ENCODE peak calls at places on chromosomes 7 and 10, in ten cellular contexts. F is GM23338; R is dorsolateral prefrontal cortex; M is mucosa of descending colon; H is AG04450; Z is CD4-positive, alpha-beta T cell; K is adrenal gland; D is brain microvascular endothelial cell; X is endothelial cell; U is right lobe of liver. Y is an unnamed sample.

GRCh38 chr7:21084286-21084685 is 297.6 kb upstream of the SP8 start:
- DNase-seq in K (no peak), F (no peak), D (no peak), Z (no peak), U (no peak), M (no peak), R (no peak), X (no peak), H (no peak), Y (no peak)

GRCh38 chr7:131467788-131468187 is 88.6 kb downstream of the PODXL start:
- DNase-seq in R (no peak), U (no peak), Z (no peak), X (no peak), K (no peak), M (no peak), H (no peak), D (no peak), F (no peak), Y (no peak)

GRCh38 chr7:77830649-77831355 is 32.2 kb downstream of the PHTF2 start:
- DNase-seq in D (no peak), F (no peak), Z (no peak), H (no peak), R (no peak), X (no peak), U (no peak), K (no peak), M (no peak), Y (no peak)

GRCh38 chr10:21926949-21927348 is 76.6 kb downstream of the DNAJC1 start:
- DNase-seq in X (no peak), R (no peak), H (peak; percentile 88), M (no peak), Z (no peak), U (no peak), F (no peak), D (peak; percentile 94), K (no peak), Y (no peak)

GRCh38 chr7:121394709-121395140 is 1.4 kb downstream of the FAM3C start:
- DNase-seq in R (no peak), X (no peak), U (no peak), F (no peak), H (no peak), D (no peak), K (no peak), M (no peak), Z (no peak), Y (no peak)

GRCh38 chr7:101927389-101928306 is 110.2 kb downstream of the CUX1 start:
- DNase-seq in R (no peak), K (no peak), X (peak; percentile 54), Z (no peak), F (peak; percentile 48), M (no peak), H (no peak), U (no peak), D (no peak), Y (no peak)

GRCh38 chr7:151624246-151624928 is 104.7 kb upstream of the RHEB start:
- DNase-seq in R (no peak), M (no peak), H (no peak), D (no peak), F (no peak), K (no peak), U (peak; percentile 20), Z (no peak), X (no peak), Y (no peak)

GRCh38 chr7:107234436-107234835 is 65.6 kb downstream of the HBP1 start:
- DNase-seq in U (no peak), X (no peak), M (no peak), Z (no peak), K (no peak), R (no peak), H (no peak), F (peak; percentile 41), D (no peak), Y (no peak)

GRCh38 chr7:26428571-26428970 is 136.9 kb downstream of the SNX10 start:
- DNase-seq in M (no peak), H (no peak), U (no peak), X (no peak), K (no peak), D (no peak), Z (no peak), F (no peak), R (no peak), Y (no peak)

GRCh38 chr10:86600296-86600695 is 54.1 kb upstream of the OPN4 start:
- DNase-seq in H (no peak), M (no peak), F (no peak), U (no peak), X (no peak), D (no peak), K (no peak), Z (no peak), R (no peak), Y (no peak)

GRCh38 chr7:65923321-65923720 is 50.4 kb downstream of the VKORC1L1 start:
- DNase-seq in D (no peak), R (no peak), Z (no peak), F (no peak), U (no peak), X (no peak), H (no peak), M (peak; percentile 34), K (no peak), Y (no peak)

GRCh38 chr10:14547826-14548225 is 217.1 kb upstream of the FRMD4A start:
- DNase-seq in R (no peak), D (no peak), U (no peak), F (peak; percentile 79), H (no peak), X (peak; percentile 44), K (no peak), Z (no peak), M (no peak), Y (no peak)
- TF ChIP-seq CTCF in R (no peak), D (peak; percentile 53), U (no peak), F (peak; percentile 62), H (no peak), X (peak; percentile 53), K (no peak), Z (no peak), M (no peak), Y (peak; percentile 23)

GRCh38 chr10:121675344-121675743 is 77.1 kb upstream of the FGFR2 start:
- DNase-seq in X (no peak), M (peak; percentile 6), D (no peak), Z (no peak), K (no peak), U (no peak), H (no peak), R (no peak), F (no peak), Y (no peak)

GRCh38 chr10:121674885-121675284 is 76.6 kb upstream of the FGFR2 start:
- DNase-seq in H (no peak), K (no peak), M (no peak), Z (no peak), F (no peak), D (no peak), R (no peak), U (no peak), X (no peak), Y (no peak)

GRCh38 chr10:121669010-121669366 is 70.7 kb upstream of the FGFR2 start:
- DNase-seq in M (no peak), K (no peak), F (no peak), U (no peak), X (no peak), D (no peak), R (no peak), Z (no peak), H (no peak), Y (no peak)

GRCh38 chr10:121668336-121669009 is 70.2 kb upstream of the FGFR2 start:
- DNase-seq in F (peak; percentile 64), M (peak; percentile 26), H (no peak), X (peak; percentile 52), D (no peak), R (no peak), Z (no peak), U (peak; percentile 53), K (peak; percentile 26), Y (peak; percentile 50)

GRCh38 chr10:121672733-121673132 is 74.5 kb upstream of the FGFR2 start:
- DNase-seq in U (no peak), M (no peak), D (no peak), Z (no peak), F (no peak), X (no peak), H (no peak), R (no peak), K (no peak), Y (no peak)
- TF ChIP-seq CTCF in U (no peak), M (no peak), D (no peak), Z (no peak), F (peak; percentile 18), X (no peak), H (no peak), R (no peak), K (no peak), Y (no peak)

GRCh38 chr7:44217133-44217714 is 16.4 kb downstream of the YKT6 start:
- DNase-seq in K (no peak), F (no peak), H (no peak), M (no peak), D (no peak), X (no peak), Z (no peak), U (no peak), R (no peak), Y (no peak)

GRCh38 chr7:44219371-44220045 is 18.7 kb downstream of the YKT6 start:
- DNase-seq in X (no peak), F (no peak), D (no peak), R (peak; percentile 14), H (no peak), U (no peak), M (no peak), K (no peak), Z (no peak), Y (no peak)

GRCh38 chr7:44217852-44218402 is 17.1 kb downstream of the YKT6 start:
- DNase-seq in M (no peak), X (no peak), H (no peak), F (no peak), U (no peak), Z (no peak), D (no peak), R (no peak), K (no peak), Y (no peak)

GRCh38 chr7:44220046-44220720 is 19.4 kb downstream of the YKT6 start:
- DNase-seq in D (no peak), R (peak; percentile 18), H (no peak), M (no peak), X (peak; percentile 3), U (no peak), Z (no peak), K (no peak), F (no peak), Y (peak; percentile 14)

GRCh38 chr7:44218418-44219201 is 17.8 kb downstream of the YKT6 start:
- DNase-seq in K (no peak), M (no peak), H (no peak), X (peak; percentile 64), F (peak; percentile 84), Z (no peak), R (no peak), U (no peak), D (no peak), Y (peak; percentile 76)
- TF ChIP-seq CTCF in K (no peak), M (no peak), H (peak; percentile 26), X (no peak), F (peak; percentile 21), Z (no peak), R (no peak), U (no peak), D (peak; percentile 45), Y (peak; percentile 24)

DNA sequence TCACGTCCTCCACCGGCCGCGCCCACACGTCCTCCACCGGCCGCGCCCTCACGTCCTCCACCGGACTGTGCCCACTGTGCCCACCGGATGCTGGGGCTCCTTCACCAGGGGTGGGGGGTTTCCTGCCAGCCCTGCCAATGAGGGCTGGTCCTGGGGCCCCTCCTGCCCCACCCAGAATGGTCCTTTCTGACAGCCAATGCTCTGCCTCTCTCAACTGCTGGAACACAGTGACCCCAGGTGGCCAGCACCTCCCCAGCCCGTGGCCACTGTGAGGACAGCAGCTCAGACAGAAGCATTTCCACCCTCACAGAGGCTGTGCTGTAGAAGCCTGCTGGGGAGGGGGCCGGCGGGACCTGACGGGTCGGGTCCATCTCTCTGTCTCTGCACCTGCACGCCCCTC is 90.1 kb upstream of the DNAAF5 start:
- DNase-seq in X (peak; percentile 42), M (peak; percentile 49), U (no peak), R (no peak), H (no peak), F (no peak), K (no peak), D (peak; percentile 21), Z (peak; percentile 37), Y (no peak)
- TF ChIP-seq CTCF in X (no peak), M (no peak), U (peak; percentile 34), R (peak; percentile 62), H (peak; percentile 29), F (no peak), K (no peak), D (peak; percentile 64), Z (peak; percentile 23), Y (no peak)